ENCODE peak calls at places on chromosomes 16 and 17, in nine cellular contexts. J is activated CD4-positive, alpha-beta T cell treated with anti-CD3 and anti-CD28 coated beads for 48 hours; V is AG10803; X is activated effector memory CD4-positive, alpha-beta T cell treated with anti-CD3 and anti-CD28 coated beads, Interleukin-2, amount 50 U/mL, for 16 hours; A is hippocampal formation; C is nucleus accumbens; B is HFF-Myc; Y is cardiac muscle cell; L is AG04450. M is an unnamed sample.

GRCh38 chr16:1601031-1601430 is 10.8 kb downstream of the IFT140 start:
- DNase-seq in J (no peak), V (no peak), X (no peak), A (no peak), C (no peak), B (no peak), Y (no peak), L (no peak), M (no peak)

GRCh38 chr17:48561894-48562810 is 16.0 kb downstream of the HOXB4 start:
- DNase-seq in J (no peak), V (peak; percentile 60), X (no peak), A (no peak), C (no peak), B (no peak), Y (no peak), L (no peak), M (no peak)

GRCh38 chr16:28866454-28866804 is 2.8 kb downstream of the SH2B1 start:
- DNase-seq in J (no peak), V (no peak), X (no peak), A (no peak), C (no peak), B (no peak), Y (no peak), L (no peak), M (no peak)

GRCh38 chr17:3979276-3979583 is 15.0 kb upstream of the ATP2A3 start:
- DNase-seq in J (no peak), V (no peak), X (peak; percentile 36), A (no peak), C (no peak), B (no peak), Y (no peak), L (no peak), M (no peak)

GRCh38 chr17:78745407-78746088 is 36.5 kb downstream of the CYTH1 start:
- DNase-seq in J (peak; percentile 58), V (peak; percentile 50), X (no peak), A (no peak), C (no peak), B (peak; percentile 31), Y (peak; percentile 63), L (no peak), M (no peak)

GRCh38 chr17:37839196-37839978 is 84.8 kb upstream of the TBC1D3K start:
- DNase-seq in J (no peak), V (no peak), X (no peak), A (no peak), C (no peak), B (no peak), Y (no peak), L (no peak), M (no peak)

GRCh38 chr17:73820686-73821448 is 176.6 kb upstream of the SDK2 start:
- DNase-seq in J (no peak), V (peak; percentile 34), X (peak; percentile 4), A (no peak), C (no peak), B (peak; percentile 32), Y (peak; percentile 22), L (no peak), M (no peak)

GRCh38 chr17:3960764-3961163 is 3.5 kb downstream of the ATP2A3 start:
- DNase-seq in J (no peak), V (peak; percentile 60), X (no peak), A (no peak), C (no peak), B (no peak), Y (peak; percentile 59), L (no peak), M (no peak)

GRCh38 chr17:79844869-79845600 is 5.8 kb upstream of the CBX4 start:
- DNase-seq in J (peak; percentile 57), V (no peak), X (peak; percentile 82), A (peak; percentile 27), C (no peak), B (no peak), Y (peak; percentile 49), L (no peak), M (no peak)

GRCh38 chr16:70685938-70686375 is at the start of gene MTSS2:
- DNase-seq in J (peak; percentile 35), V (peak; percentile 89), X (no peak), A (peak; percentile 74), C (peak; percentile 78), B (no peak), Y (peak; percentile 91), L (peak; percentile 68), M (peak; percentile 81)

GRCh38 chr17:17729620-17730249 is 48.5 kb downstream of the RAI1 start:
- DNase-seq in J (peak; percentile 64), V (no peak), X (peak; percentile 81), A (no peak), C (peak; percentile 40), B (no peak), Y (no peak), L (no peak), M (no peak)

GRCh38 chr16:84366208-84366607 is 2.1 kb upstream of the ATP2C2 start:
- DNase-seq in J (no peak), V (no peak), X (no peak), A (no peak), C (no peak), B (no peak), Y (no peak), L (no peak), M (no peak)

GRCh38 chr17:16924701-16925440 is 47.0 kb downstream of the TNFRSF13B start:
- DNase-seq in J (no peak), V (no peak), X (peak; percentile 52), A (no peak), C (no peak), B (no peak), Y (no peak), L (no peak), M (no peak)

GRCh38 chr17:49830605-49831004 is 17.3 kb downstream of the TAC4 start:
- DNase-seq in J (no peak), V (no peak), X (no peak), A (no peak), C (no peak), B (no peak), Y (peak; percentile 21), L (no peak), M (no peak)

GRCh38 chr17:78665385-78665951 is 88.3 kb upstream of the DNAH17 start:
- DNase-seq in J (no peak), V (no peak), X (no peak), A (no peak), C (no peak), B (no peak), Y (no peak), L (no peak), M (no peak)

GRCh38 chr17:67751101-67752074 is 33.7 kb downstream of the NOL11 start:
- DNase-seq in J (no peak), V (no peak), X (peak; percentile 41), A (no peak), C (no peak), B (no peak), Y (no peak), L (no peak), M (no peak)

GRCh38 chr17:978110-979093 is 1.2 kb downstream of the NXN start:
- DNase-seq in J (no peak), V (peak; percentile 42), X (peak; percentile 66), A (no peak), C (no peak), B (no peak), Y (peak; percentile 32), L (no peak), M (no peak)

GRCh38 chr16:56851671-56852400 is 13.2 kb upstream of the SLC12A3 start:
- DNase-seq in J (no peak), V (peak; percentile 43), X (no peak), A (no peak), C (no peak), B (no peak), Y (peak; percentile 49), L (no peak), M (no peak)

GRCh38 chr17:50292465-50292864 is 18.2 kb downstream of the TMEM92 start:
- DNase-seq in J (no peak), V (peak; percentile 46), X (no peak), A (no peak), C (no peak), B (no peak), Y (no peak), L (no peak), M (no peak)

GRCh38 chr17:74243013-74243755 is 29.8 kb downstream of the TTYH2 start:
- DNase-seq in J (no peak), V (no peak), X (no peak), A (peak; percentile 58), C (peak; percentile 68), B (no peak), Y (no peak), L (no peak), M (no peak)

GRCh38 chr16:58515871-58516767 is 802 bp downstream of the SETD6 start:
- DNase-seq in J (peak; percentile 63), V (no peak), X (peak; percentile 77), A (no peak), C (no peak), B (no peak), Y (peak; percentile 6), L (no peak), M (no peak)

GRCh38 chr17:81073967-81074366 is 39.0 kb downstream of the BAIAP2 start:
- DNase-seq in J (no peak), V (no peak), X (no peak), A (no peak), C (no peak), B (no peak), Y (no peak), L (no peak), M (no peak)

GRCh38 chr16:3311496-3311895 is 6.2 kb downstream of the ZNF75A start:
- DNase-seq in J (no peak), V (no peak), X (no peak), A (no peak), C (no peak), B (no peak), Y (no peak), L (no peak), M (no peak)

M was measured in brain pericyte.